ENCODE peak calls at places on chromosomes 2 and 18, in nine cellular contexts. A is Peyer's patch, U is stomach, D is endothelial cell, V is left lung, T is bronchial epithelial cell, Z is lower leg skin, N is WTC11, I is AG09319. B is an unnamed sample.

GRCh38 chr2:45814951-45815621 is 163.6 kb downstream of the PRKCE start:
- DNase-seq in U (no peak), N (no peak), A (no peak), V (no peak), D (no peak), I (no peak), T (no peak), Z (no peak), B (no peak)

GRCh38 chr2:149686136-149686535 is 98.6 kb upstream of the MMADHC start:
- DNase-seq in N (no peak), T (no peak), V (no peak), I (no peak), D (no peak), U (no peak), A (no peak), Z (no peak), B (no peak)

GRCh38 chr2:218009191-218010114 is 6.7 kb upstream of the TNS1 start:
- DNase-seq in A (no peak), Z (no peak), V (no peak), T (no peak), N (peak; percentile 42), I (no peak), U (no peak), D (no peak), B (no peak)

GRCh38 chr2:74168739-74169138 is 9.9 kb downstream of the MOB1A start:
- DNase-seq in U (no peak), D (no peak), T (no peak), N (no peak), I (no peak), V (no peak), Z (no peak), A (no peak), B (no peak)

GRCh38 chr2:156332452-156333273 is at the start of gene NR4A2:
- DNase-seq in A (peak; percentile 95), N (peak; percentile 84), I (peak; percentile 54), T (peak; percentile 84), Z (peak; percentile 88), D (peak; percentile 82), U (peak; percentile 96), V (peak; percentile 96), B (peak; percentile 89)

GRCh38 chr2:81974216-81974615 is 1669.7 kb upstream of the LRRTM1 start:
- DNase-seq in Z (no peak), D (no peak), N (no peak), I (no peak), U (no peak), V (no peak), A (no peak), T (no peak), B (no peak)

GRCh38 chr18:14959550-14959949 is 211.6 kb downstream of the ANKRD30B start:
- DNase-seq in I (no peak), U (no peak), N (no peak), Z (no peak), T (no peak), D (no peak), V (no peak), A (no peak), B (no peak)

GRCh38 chr2:195561205-195562032 is 95.6 kb upstream of the SLC39A10 start:
- DNase-seq in U (no peak), V (no peak), N (no peak), T (peak; percentile 87), Z (no peak), D (no peak), A (no peak), I (peak; percentile 70), B (no peak)

GRCh38 chr2:111123751-111124150 is 3.0 kb downstream of the BCL2L11 start:
- DNase-seq in I (no peak), D (no peak), U (no peak), V (no peak), Z (no peak), T (no peak), A (no peak), N (no peak), B (no peak)

GRCh38 chr2:70261501-70261900 is 3.6 kb downstream of the PCYOX1 start:
- DNase-seq in U (no peak), Z (no peak), N (no peak), V (no peak), A (no peak), T (no peak), D (no peak), I (no peak), B (no peak)

GRCh38 chr18:10131036-10131774 is 217.4 kb downstream of the VAPA start:
- DNase-seq in I (no peak), D (no peak), V (no peak), A (no peak), N (no peak), Z (no peak), T (peak; percentile 61), U (no peak), B (no peak)

GRCh38 chr2:39696072-39696471 is 30.4 kb downstream of the TMEM178A start:
- DNase-seq in I (peak; percentile 30), D (peak; percentile 6), Z (no peak), U (no peak), T (peak; percentile 63), A (no peak), V (no peak), N (no peak), B (no peak)

GRCh38 chr2:12318427-12319057 is 398.2 kb upstream of the TRIB2 start:
- DNase-seq in I (peak; percentile 5), N (no peak), U (no peak), D (no peak), Z (no peak), T (peak; percentile 50), A (no peak), V (no peak), B (no peak)

GRCh38 chr2:114192362-114192761 is 250.1 kb upstream of the DPP10 start:
- DNase-seq in I (no peak), V (no peak), U (no peak), D (no peak), Z (no peak), T (peak; percentile 37), N (no peak), A (no peak), B (no peak)

GRCh38 chr2:86621290-86621943 is 2.2 kb downstream of the RNF103 start:
- DNase-seq in D (no peak), I (no peak), T (no peak), A (no peak), N (no peak), Z (no peak), U (no peak), V (no peak), B (no peak)
- TF ChIP-seq CTCF in D (no peak), I (no peak), T (no peak), A (no peak), N (no peak), Z (no peak), U (no peak), V (no peak), B (no peak)

GRCh38 chr18:32258558-32259204 is 68.8 kb downstream of the MEP1B start:
- DNase-seq in N (no peak), A (no peak), U (no peak), D (no peak), Z (no peak), T (no peak), V (no peak), I (no peak), B (no peak)

GRCh38 chr18:32262092-32262491 is 72.3 kb downstream of the MEP1B start:
- DNase-seq in A (no peak), D (no peak), N (no peak), I (no peak), U (no peak), V (no peak), Z (no peak), T (no peak), B (no peak)

GRCh38 chr18:32258148-32258547 is 68.3 kb downstream of the MEP1B start:
- DNase-seq in I (no peak), N (no peak), Z (no peak), A (no peak), T (no peak), V (no peak), D (no peak), U (no peak), B (no peak)

GRCh38 chr18:32259553-32259952 is 69.7 kb downstream of the MEP1B start:
- DNase-seq in T (no peak), N (no peak), D (no peak), A (no peak), V (no peak), I (no peak), Z (no peak), U (no peak), B (no peak)

DNA sequence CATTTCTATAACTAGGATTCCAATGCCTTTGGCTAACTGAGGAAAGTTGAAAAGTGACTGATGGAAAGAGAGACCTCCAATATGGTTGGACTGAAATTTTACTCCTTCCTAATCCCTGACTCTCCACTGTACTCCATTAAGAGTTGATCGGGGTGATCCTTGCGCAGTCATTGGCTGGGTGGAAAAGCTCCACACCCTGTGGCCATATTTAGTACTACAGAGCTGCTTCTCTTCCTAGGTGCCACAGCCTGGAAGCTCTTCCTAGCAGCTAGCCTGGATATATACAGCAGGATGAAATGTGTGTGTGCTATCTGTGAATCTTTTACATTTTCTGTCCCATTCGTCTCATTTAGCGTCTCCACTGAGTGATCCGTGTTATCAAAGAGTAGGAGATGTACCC is 71.2 kb downstream of the MEP1B start:
- DNase-seq in D (no peak), N (no peak), Z (no peak), A (no peak), U (no peak), I (no peak), V (no peak), T (no peak), B (no peak)
- TF ChIP-seq CTCF in D (peak; percentile 34), N (no peak), Z (no peak), A (no peak), U (no peak), I (no peak), V (no peak), T (no peak), B (no peak)

GRCh38 chr2:103008586-103008985 is 246.8 kb downstream of the TMEM182 start:
- DNase-seq in V (no peak), Z (no peak), A (no peak), I (no peak), N (peak; percentile 23), T (no peak), D (peak; percentile 6), U (no peak), B (no peak)
- TF ChIP-seq CTCF in V (no peak), Z (no peak), A (no peak), I (no peak), N (no peak), T (no peak), D (no peak), U (no peak), B (no peak)

DNA sequence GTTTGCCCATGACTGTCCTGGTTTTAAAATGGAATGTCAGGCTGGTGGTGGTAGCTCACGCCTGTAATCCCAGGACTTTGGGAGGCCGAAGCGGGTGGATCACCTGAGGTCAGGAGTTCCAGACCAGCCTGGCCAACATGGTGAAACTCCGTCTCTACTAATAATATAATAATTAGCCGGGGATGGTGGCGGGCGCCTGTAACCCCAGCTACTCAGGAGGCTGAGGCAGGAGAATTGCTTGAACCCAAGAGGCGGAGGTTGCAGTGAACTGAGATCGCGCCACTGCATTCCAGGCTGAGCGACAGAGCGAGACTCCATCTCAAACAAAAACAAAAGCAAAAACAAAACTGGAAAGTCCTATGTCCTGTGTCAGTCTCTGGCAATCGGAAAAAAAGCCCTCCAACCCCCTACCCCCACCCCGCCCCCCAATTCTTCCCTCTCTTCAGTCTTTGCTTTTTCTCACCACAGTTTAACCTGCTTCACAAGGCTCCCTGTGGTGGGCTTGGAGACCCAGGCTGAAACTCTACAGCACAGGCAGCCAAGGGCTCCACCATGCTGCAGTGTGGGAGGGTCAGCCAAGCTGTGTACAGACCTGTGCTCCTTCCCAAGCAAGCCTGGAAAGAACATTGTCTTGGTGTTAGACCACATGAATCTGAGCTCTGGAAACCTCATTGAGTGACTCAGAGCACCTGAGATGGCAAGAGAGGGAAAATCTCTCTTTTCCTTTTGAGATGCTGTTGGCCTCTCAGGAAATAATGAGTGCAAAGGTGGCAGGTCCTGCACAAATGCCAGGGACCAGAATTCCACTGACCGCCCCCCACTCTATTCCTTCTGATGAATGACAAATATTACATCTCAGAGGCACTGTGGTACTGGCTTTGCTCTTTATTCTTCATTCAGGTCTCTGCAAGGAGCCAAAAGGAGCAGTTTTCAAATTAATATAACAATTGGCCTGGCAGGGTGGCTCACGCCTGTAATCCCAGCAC is 16.7 kb downstream of the MYCN start:
- DNase-seq in N (no peak), U (no peak), D (no peak), Z (no peak), I (no peak), A (no peak), T (no peak), V (no peak), B (no peak)
- TF ChIP-seq CTCF in N (no peak), U (no peak), D (no peak), Z (no peak), I (no peak), A (no peak), T (no peak), V (no peak), B (no peak)

B was measured in natural killer cell.